ENCODE peak calls at places on chromosomes 1 and 21, in four cellular contexts. V, A, U and R are unnamed samples.

GRCh38 chr21:33661146-33661545 is 18.8 kb downstream of the ITSN1 start:
- DNase-seq in V (no peak), A (no peak), U (no peak), R (no peak)

GRCh38 chr1:244836135-244836521 is 670 bp downstream of the COX20 start:
- DNase-seq in V (no peak), A (no peak), U (no peak), R (peak; percentile 25)

GRCh38 chr1:16204634-16205332 is 7.7 kb downstream of the ARHGEF19 start:
- DNase-seq in V (no peak), A (peak; percentile 50), U (no peak), R (no peak)

GRCh38 chr1:191752342-191752741 is 405.9 kb upstream of the RGS18 start:
- DNase-seq in V (no peak), A (no peak), U (no peak), R (no peak)

GRCh38 chr1:52139817-52140540 is 1.9 kb upstream of the ZFYVE9 start:
- DNase-seq in V (no peak), A (no peak), U (no peak), R (peak; percentile 44)

GRCh38 chr1:1299686-1300351 is 7.9 kb downstream of the ACAP3 start:
- DNase-seq in V (no peak), A (no peak), U (no peak), R (no peak)

GRCh38 chr21:15841856-15842564 is 112.2 kb downstream of the USP25 start:
- DNase-seq in V (no peak), A (no peak), U (no peak), R (no peak)

GRCh38 chr1:95139039-95139438 is 21.9 kb downstream of the TLCD4 start:
- DNase-seq in V (no peak), A (no peak), U (no peak), R (no peak)

GRCh38 chr21:14453339-14453738 is 70.4 kb upstream of the HSPA13 start:
- DNase-seq in V (no peak), A (no peak), U (no peak), R (no peak)

GRCh38 chr1:64515427-64515826 is 45.5 kb downstream of the CACHD1 start:
- DNase-seq in V (peak; percentile 64), A (peak; percentile 56), U (peak; percentile 68), R (no peak)

GRCh38 chr1:203769505-203770343 is 4.7 kb downstream of the LAX1 start:
- DNase-seq in V (peak; percentile 68), A (peak; percentile 74), U (peak; percentile 72), R (no peak)

GRCh38 chr1:166859597-166859996 is 16.5 kb downstream of the TADA1 start:
- DNase-seq in V (no peak), A (no peak), U (no peak), R (no peak)

GRCh38 chr1:201702936-201703335 is 126.0 kb upstream of the IPO9 start:
- DNase-seq in V (no peak), A (no peak), U (peak; percentile 28), R (no peak)

GRCh38 chr1:84913025-84913892 is 20.3 kb upstream of the LPAR3 start:
- DNase-seq in V (no peak), A (no peak), U (no peak), R (no peak)

GRCh38 chr1:31912839-31913239 is 25.3 kb downstream of the PTP4A2 start:
- DNase-seq in V (no peak), A (no peak), U (no peak), R (no peak)

GRCh38 chr1:66682106-66682505 is 70.2 kb upstream of the DYNLT5 start:
- DNase-seq in V (no peak), A (no peak), U (no peak), R (no peak)

GRCh38 chr1:8858888-8859706 is 19.4 kb downstream of the ENO1 start:
- DNase-seq in V (no peak), A (peak; percentile 43), U (no peak), R (no peak)

GRCh38 chr1:7987528-7987927 is 26.0 kb downstream of the PARK7 start:
- DNase-seq in V (no peak), A (no peak), U (no peak), R (no peak)

GRCh38 chr1:160374701-160375443 is 8.0 kb downstream of the NHLH1 start:
- DNase-seq in V (no peak), A (no peak), U (no peak), R (no peak)

GRCh38 chr1:62689524-62689923 is 1.3 kb upstream of the DOCK7 start:
- DNase-seq in V (no peak), A (no peak), U (no peak), R (no peak)
- TF ChIP-seq POLR2A in V (no peak), A (no peak), U (no peak), R (no peak)

DNA sequence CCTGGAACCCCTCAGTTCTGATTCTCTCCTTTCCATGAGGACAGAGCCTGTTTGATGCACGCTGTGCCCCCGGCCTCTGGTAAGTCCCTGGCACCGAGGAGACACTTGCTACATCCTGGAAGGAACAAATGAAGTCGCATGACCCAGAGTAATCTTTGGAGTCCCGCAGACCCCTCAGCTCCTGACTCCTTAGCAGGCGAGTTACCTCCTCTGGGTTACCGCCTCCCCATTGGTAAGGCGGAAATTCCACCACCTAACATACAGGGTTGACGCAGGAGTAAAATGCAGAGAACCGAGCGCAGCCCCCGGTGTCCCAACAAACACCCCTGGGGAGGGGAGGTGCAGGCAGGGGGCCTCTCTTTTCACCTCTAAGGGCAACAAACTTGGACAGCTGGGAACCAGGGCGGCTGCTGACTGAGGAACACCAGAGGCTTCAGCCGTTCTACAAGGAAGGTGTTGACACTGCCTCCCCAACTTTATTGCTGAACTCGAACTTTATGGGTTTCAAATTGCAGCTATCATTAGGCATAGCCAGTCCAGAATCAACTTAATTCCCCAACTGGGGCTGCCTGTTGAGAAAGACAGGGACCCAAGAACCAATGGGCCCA is 115.3 kb upstream of the IFFO2 start:
- DNase-seq in V (no peak), A (no peak), U (no peak), R (no peak)
- TF ChIP-seq POLR2A in V (no peak), A (no peak), U (no peak), R (no peak)

DNA sequence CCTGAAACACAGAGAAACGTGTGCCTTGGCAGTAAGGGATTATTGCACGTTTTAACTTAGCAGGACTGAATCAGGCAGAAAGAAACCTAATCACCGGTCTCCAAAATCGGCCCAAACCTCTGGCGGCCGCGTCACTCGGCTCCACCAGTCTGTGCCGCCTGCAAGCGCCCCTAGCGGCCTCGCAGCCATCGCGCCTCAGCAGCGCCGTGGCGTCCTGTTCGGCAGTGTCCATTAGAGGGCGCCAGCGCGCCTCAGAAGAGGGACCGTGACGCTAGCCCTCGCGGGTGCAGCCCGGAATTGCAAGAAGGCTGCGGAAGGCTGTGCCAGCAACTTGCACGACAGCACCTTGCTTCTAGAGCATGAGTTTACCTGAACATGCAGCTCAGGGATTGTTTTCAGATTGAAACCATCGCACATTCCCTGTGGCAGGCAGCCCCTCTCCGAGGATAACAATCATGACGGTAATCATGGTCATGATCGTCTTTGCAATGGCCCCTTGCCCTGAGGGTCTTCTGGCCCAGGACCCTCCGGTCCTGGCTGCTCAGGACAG is 164.4 kb downstream of the TRIM33 start:
- DNase-seq in V (peak; percentile 96), A (peak; percentile 98), U (peak; percentile 98), R (peak; percentile 88)
- TF ChIP-seq POLR2A in V (no peak), A (no peak), U (peak; percentile 16), R (no peak)

GRCh38 chr1:145959957-145960467 is 2.2 kb upstream of the LIX1L start:
- DNase-seq in V (no peak), A (no peak), U (no peak), R (no peak)

GRCh38 chr1:145961109-145961424 is 3.2 kb upstream of the LIX1L start:
- DNase-seq in V (peak; percentile 43), A (no peak), U (no peak), R (no peak)

GRCh38 chr1:145961425-145962156 is 2.8 kb downstream of the ANKRD34A start:
- DNase-seq in V (peak; percentile 42), A (no peak), U (peak; percentile 65), R (no peak)

GRCh38 chr1:145959333-145959732 is 1.5 kb upstream of the LIX1L start:
- DNase-seq in V (no peak), A (no peak), U (no peak), R (no peak)

GRCh38 chr1:145960468-145961108 is 2.8 kb upstream of the LIX1L start:
- DNase-seq in V (peak; percentile 77), A (peak; percentile 70), U (peak; percentile 88), R (no peak)
- TF ChIP-seq POLR2A in V (peak; percentile 43), A (no peak), U (peak; percentile 69), R (no peak)

GRCh38 chr1:155951753-155952504 is 10.5 kb downstream of the RXFP4 start:
- DNase-seq in V (no peak), A (no peak), U (no peak), R (no peak)
- TF ChIP-seq POLR2A in V (no peak), A (no peak), U (no peak), R (no peak)

DNA sequence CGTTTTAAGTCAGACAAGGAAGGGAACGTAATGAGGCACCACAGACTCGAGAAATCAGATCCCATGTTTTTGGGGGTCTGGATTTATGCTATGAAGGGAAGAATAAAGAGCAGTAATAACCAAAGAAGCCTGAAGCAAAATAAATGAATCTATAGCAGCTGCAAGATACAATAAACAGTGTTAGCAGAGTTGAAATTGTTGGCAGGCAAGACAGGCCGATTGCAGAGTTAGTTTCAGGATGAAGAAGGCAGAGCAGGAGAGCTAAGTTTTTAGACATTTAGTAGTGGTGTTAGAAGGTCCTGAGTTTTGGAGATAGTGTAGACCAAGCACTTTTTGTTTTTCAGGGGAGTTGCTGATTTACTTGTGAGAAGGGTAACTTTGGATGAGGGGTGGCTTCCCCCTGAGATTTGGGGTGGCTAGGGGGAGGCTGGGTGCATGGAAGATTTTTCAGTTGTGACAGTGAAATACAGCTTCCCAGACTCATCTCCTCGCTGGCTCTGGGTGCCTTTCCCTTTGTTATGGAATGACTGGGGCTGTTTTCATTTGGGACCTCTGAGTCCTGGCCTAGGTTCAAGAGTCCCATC is 571 bp downstream of the DDR2 start:
- DNase-seq in V (no peak), A (no peak), U (peak; percentile 34), R (no peak)
- TF ChIP-seq POLR2A in V (no peak), A (no peak), U (no peak), R (no peak)

GRCh38 chr1:89822999-89823628 is 2.3 kb downstream of the LRRC8D start:
- DNase-seq in V (no peak), A (no peak), U (no peak), R (no peak)

GRCh38 chr1:89820423-89821321 is at the start of gene LRRC8D:
- DNase-seq in V (peak; percentile 87), A (peak; percentile 86), U (peak; percentile 66), R (peak; percentile 76)

GRCh38 chr1:89822109-89822962 is 1.5 kb downstream of the LRRC8D start:
- DNase-seq in V (no peak), A (no peak), U (no peak), R (no peak)

GRCh38 chr1:89823679-89824292 is 3.0 kb downstream of the LRRC8D start:
- DNase-seq in V (no peak), A (no peak), U (no peak), R (no peak)

GRCh38 chr1:89821322-89822108 is 683 bp downstream of the LRRC8D start:
- DNase-seq in V (peak; percentile 50), A (peak; percentile 55), U (peak; percentile 21), R (peak; percentile 63)
- TF ChIP-seq POLR2A in V (no peak), A (no peak), U (no peak), R (no peak)

GRCh38 chr1:43171876-43172531 is at the start of the genes CFAP57 and EBNA1BP2:
- DNase-seq in V (peak; percentile 89), A (peak; percentile 92), U (peak; percentile 90), R (peak; percentile 89)
- TF ChIP-seq POLR2A in V (no peak), A (no peak), U (no peak), R (peak; percentile 84)